ENCODE peak calls at places on chromosomes 1 and 21, in four cellular contexts. X, G, L and R are unnamed samples.
A peak's percentile ranks its signal among the peaks of the same experiment; 100 is the strongest.

GRCh38 chr1:159218846-159219636 is 14.4 kb downstream of the ACKR1 start:
- DNase-seq in X (no peak), G (peak; percentile 63), L (no peak), R (no peak)

GRCh38 chr1:224447251-224447650 is 12.7 kb upstream of the WDR26 start:
- DNase-seq in X (peak; percentile 83), G (no peak), L (peak; percentile 79), R (peak; percentile 66)

GRCh38 chr1:228889289-228889688 is 154.0 kb downstream of the RHOU start:
- DNase-seq in X (no peak), G (no peak), L (no peak), R (no peak)

GRCh38 chr1:119720866-119721440 is 9.2 kb downstream of the PHGDH start:
- DNase-seq in X (no peak), G (no peak), L (no peak), R (peak; percentile 85)

GRCh38 chr1:27650527-27651175 is 15.7 kb upstream of the FGR start:
- DNase-seq in X (peak; percentile 79), G (no peak), L (peak; percentile 83), R (no peak)

GRCh38 chr1:183089025-183089639 is 65.9 kb downstream of the LAMC1 start:
- DNase-seq in X (no peak), G (no peak), L (no peak), R (no peak)

GRCh38 chr1:87642581-87643129 is 314.0 kb downstream of the LMO4 start:
- DNase-seq in X (peak; percentile 16), G (no peak), L (peak; percentile 33), R (no peak)

GRCh38 chr1:223717695-223718363 is 5.5 kb downstream of the CAPN2 start:
- DNase-seq in X (no peak), G (no peak), L (no peak), R (no peak)

GRCh38 chr1:65959896-65960295 is 167.2 kb downstream of the PDE4B start:
- DNase-seq in X (peak; percentile 62), G (no peak), L (peak; percentile 71), R (no peak)

GRCh38 chr1:165884009-165884689 is 56.7 kb downstream of the UCK2 start:
- DNase-seq in X (no peak), G (no peak), L (no peak), R (no peak)

GRCh38 chr1:56456426-56457101 is 122.8 kb downstream of the PLPP3 start:
- DNase-seq in X (peak; percentile 60), G (no peak), L (peak; percentile 49), R (peak; percentile 87)

GRCh38 chr1:31624354-31625179 is 7.1 kb downstream of the HCRTR1 start:
- DNase-seq in X (no peak), G (no peak), L (no peak), R (peak; percentile 69)

GRCh38 chr1:175512637-175513412 is 230.6 kb downstream of the TNR start:
- DNase-seq in X (no peak), G (no peak), L (no peak), R (no peak)

GRCh38 chr1:205950280-205950679 is 7.0 kb upstream of the SLC26A9 start:
- DNase-seq in X (peak; percentile 74), G (no peak), L (peak; percentile 68), R (peak; percentile 90)

GRCh38 chr1:28313710-28314510 is 14.9 kb upstream of the MED18 start:
- DNase-seq in X (peak; percentile 68), G (no peak), L (peak; percentile 80), R (peak; percentile 76)

GRCh38 chr1:211928222-211928856 is 97.8 kb upstream of the LPGAT1 start:
- DNase-seq in X (no peak), G (no peak), L (no peak), R (no peak)

GRCh38 chr1:217342105-217342504 is 288.8 kb downstream of the GPATCH2 start:
- DNase-seq in X (no peak), G (no peak), L (no peak), R (no peak)

GRCh38 chr1:83097715-83098613 is 901.0 kb downstream of the TTLL7 start:
- DNase-seq in X (no peak), G (no peak), L (no peak), R (no peak)

GRCh38 chr1:154847891-154848290 is 22.2 kb downstream of the KCNN3 start:
- DNase-seq in X (peak; percentile 27), G (no peak), L (peak; percentile 45), R (no peak)

GRCh38 chr1:96559707-96560588 is 161.6 kb upstream of the PTBP2 start:
- DNase-seq in X (peak; percentile 94), G (no peak), L (peak; percentile 96), R (peak; percentile 46)

GRCh38 chr1:116538527-116538926 is 32.3 kb downstream of the CD58 start:
- DNase-seq in X (no peak), G (no peak), L (peak; percentile 12), R (peak; percentile 52)

GRCh38 chr1:206828765-206829164 is 36.7 kb upstream of the IL20 start:
- DNase-seq in X (no peak), G (no peak), L (no peak), R (no peak)

GRCh38 chr1:61753998-61754508 is 11.8 kb downstream of the PATJ start:
- DNase-seq in X (no peak), G (no peak), L (no peak), R (no peak)

GRCh38 chr1:70293186-70293843 is 61.2 kb downstream of the ANKRD13C start:
- DNase-seq in X (no peak), G (no peak), L (no peak), R (peak; percentile 13)

GRCh38 chr1:168106274-168106673 is 30.5 kb downstream of the GPR161 start:
- DNase-seq in X (no peak), G (no peak), L (no peak), R (no peak)

GRCh38 chr1:17845583-17845982 is 90.5 kb downstream of the ACTL8 start:
- DNase-seq in X (no peak), G (no peak), L (no peak), R (no peak)

GRCh38 chr1:95655321-95656020 is 421.5 kb downstream of the RWDD3 start:
- DNase-seq in X (no peak), G (no peak), L (no peak), R (no peak)

GRCh38 chr1:208534604-208534907 is 290.4 kb upstream of the PLXNA2 start:
- DNase-seq in X (no peak), G (no peak), L (no peak), R (no peak)

GRCh38 chr1:68511254-68511653 is 14.4 kb upstream of the DEPDC1 start:
- DNase-seq in X (no peak), G (no peak), L (no peak), R (no peak)

GRCh38 chr1:13965770-13966398 is 265.9 kb downstream of the PRDM2 start:
- DNase-seq in X (peak; percentile 87), G (peak; percentile 74), L (peak; percentile 79), R (no peak)

GRCh38 chr1:4084053-4084431 is 184.0 kb upstream of the C1orf174 start:
- DNase-seq in X (no peak), G (no peak), L (no peak), R (peak; percentile 36)

GRCh38 chr21:38352536-38353219 is 95.9 kb downstream of the KCNJ15 start:
- DNase-seq in X (peak; percentile 83), G (no peak), L (peak; percentile 80), R (peak; percentile 93)

GRCh38 chr1:80384037-80384830 is 1377.7 kb upstream of the ADGRL4 start:
- DNase-seq in X (peak; percentile 29), G (no peak), L (peak; percentile 29), R (no peak)

GRCh38 chr1:25522240-25522639 is 21.2 kb upstream of the LDLRAP1 start:
- DNase-seq in X (no peak), G (no peak), L (no peak), R (no peak)

DNA sequence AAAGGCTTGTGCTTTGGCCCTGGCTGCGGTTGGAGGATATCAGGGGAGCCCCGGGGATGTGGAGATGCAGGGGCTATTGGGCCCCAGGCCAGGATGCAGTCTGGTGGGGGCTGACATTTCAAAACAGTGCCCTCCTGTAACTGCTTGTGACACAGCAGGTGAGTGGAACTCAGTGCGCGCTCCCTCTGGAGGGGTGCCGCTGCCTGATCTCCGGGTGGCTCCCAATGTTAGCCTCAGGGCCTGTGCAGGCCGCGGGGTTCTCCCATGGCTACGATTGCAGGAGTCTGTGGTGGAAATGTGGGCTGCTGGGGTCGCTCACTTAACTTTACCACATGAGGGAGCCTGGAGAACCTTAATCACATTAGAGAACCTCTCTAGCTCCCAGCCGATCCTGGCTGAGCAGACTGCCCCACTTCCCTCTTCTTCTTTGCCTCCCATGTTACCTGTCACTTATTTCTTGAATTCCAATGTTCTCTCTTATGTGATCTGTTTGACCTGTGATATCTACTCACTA is 163.2 kb downstream of the FMN2 start:
- DNase-seq in X (no peak), G (no peak), L (no peak), R (peak; percentile 8)
- TF ChIP-seq CTCF in X (no peak), G (no peak), L (no peak), R (no peak)

GRCh38 chr1:157803851-157804250 is 16.1 kb downstream of the FCRL1 start:
- DNase-seq in X (no peak), G (no peak), L (no peak), R (no peak)
- TF ChIP-seq CTCF in X (no peak), G (no peak), L (no peak), R (no peak)

GRCh38 chr1:11541236-11541635 is 62.3 kb downstream of the DISP3 start:
- DNase-seq in X (no peak), G (no peak), L (no peak), R (peak; percentile 31)
- TF ChIP-seq CTCF in X (no peak), G (no peak), L (no peak), R (no peak)

GRCh38 chr1:16029288-16029687 is 7.5 kb downstream of the CLCNKA start:
- DNase-seq in X (no peak), G (no peak), L (no peak), R (peak; percentile 25)

GRCh38 chr1:16031551-16031950 is 9.7 kb downstream of the CLCNKA start:
- DNase-seq in X (no peak), G (no peak), L (no peak), R (peak; percentile 21)

GRCh38 chr1:16032388-16033100 is 10.7 kb downstream of the CLCNKA start:
- DNase-seq in X (peak; percentile 90), G (peak; percentile 87), L (peak; percentile 90), R (peak; percentile 99)

GRCh38 chr1:16028237-16029002 is 6.6 kb downstream of the CLCNKA start:
- DNase-seq in X (no peak), G (no peak), L (no peak), R (peak; percentile 82)

GRCh38 chr1:16033101-16033632 is 10.4 kb upstream of the CLCNKB start:
- DNase-seq in X (no peak), G (no peak), L (no peak), R (peak; percentile 45)
- TF ChIP-seq CTCF in X (no peak), G (no peak), L (no peak), R (no peak)

GRCh38 chr1:75600781-75601180 is 10.1 kb downstream of the SLC44A5 start:
- DNase-seq in X (no peak), G (no peak), L (no peak), R (no peak)

DNA sequence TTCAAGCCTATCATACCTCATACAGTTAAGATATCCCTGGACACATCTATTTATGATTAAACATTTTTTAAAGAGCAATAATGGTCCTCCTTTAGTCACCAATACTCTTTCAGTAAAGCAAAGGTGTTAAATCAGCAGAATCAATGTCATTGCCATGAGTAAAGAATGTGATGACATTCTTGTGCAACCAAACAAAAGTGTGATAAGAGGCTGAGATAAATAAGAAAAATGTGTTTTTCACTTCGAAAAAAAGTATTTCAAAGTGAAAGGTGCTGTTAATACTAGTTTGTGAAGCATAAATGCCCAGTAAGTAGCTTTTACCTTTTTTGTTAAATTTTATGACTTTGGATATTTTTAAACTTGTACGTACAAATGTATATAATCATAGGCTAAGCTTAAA is 8.4 kb downstream of the SLC44A5 start:
- DNase-seq in X (no peak), G (no peak), L (no peak), R (no peak)
- TF ChIP-seq CTCF in X (no peak), G (no peak), L (no peak), R (no peak)

GRCh38 chr1:244241438-244241837 is 190.4 kb downstream of the ZBTB18 start:
- DNase-seq in X (no peak), G (peak; percentile 7), L (no peak), R (no peak)
- TF ChIP-seq CTCF in X (no peak), G (no peak), L (no peak), R (no peak)